ENCODE peak calls at places on chromosomes 3 and 15, in five cellular contexts. L is lower lobe of right lung, T is fibroblast of pulmonary artery, O is AG09309, Q is epithelial cell of esophagus. E is an unnamed sample.

GRCh38 chr15:67156834-67157233 is 91.4 kb downstream of the SMAD3 start:
- DNase-seq in L (no peak), T (no peak), O (no peak), Q (no peak), E (no peak)

GRCh38 chr3:152307829-152308474 is 39.2 kb downstream of the MBNL1 start:
- DNase-seq in L (no peak), T (no peak), O (no peak), Q (no peak), E (no peak)

GRCh38 chr3:62589078-62589477 is 215.7 kb upstream of the FEZF2 start:
- DNase-seq in L (no peak), T (no peak), O (no peak), Q (no peak), E (no peak)

GRCh38 chr3:178419078-178419477 is 117.2 kb upstream of the KCNMB2 start:
- DNase-seq in L (no peak), T (peak), O (no peak), Q (peak), E (no peak)

GRCh38 chr3:122864498-122864897 is 69.6 kb downstream of the SLC49A4 start:
- DNase-seq in L (no peak), T (no peak), O (no peak), Q (no peak), E (no peak)

GRCh38 chr3:2456788-2457187 is 358.1 kb downstream of the CNTN4 start:
- DNase-seq in L (no peak), T (no peak), O (no peak), Q (no peak), E (no peak)

GRCh38 chr15:63221346-63221745 is 31.9 kb downstream of the RAB8B start:
- DNase-seq in L (no peak), T (peak), O (no peak), Q (peak), E (no peak)

GRCh38 chr3:181824961-181825360 is 113.2 kb downstream of the SOX2 start:
- DNase-seq in L (no peak), T (no peak), O (no peak), Q (no peak), E (no peak)

GRCh38 chr3:140447136-140447535 is 230.7 kb upstream of the TRIM42 start:
- DNase-seq in L (no peak), T (no peak), O (no peak), Q (no peak), E (no peak)

GRCh38 chr3:14875411-14876175 is 56.8 kb downstream of the FGD5 start:
- DNase-seq in L (no peak), T (no peak), O (no peak), Q (no peak), E (no peak)

GRCh38 chr3:79001255-79001654 is 766.5 kb downstream of the ROBO1 start:
- DNase-seq in L (no peak), T (no peak), O (no peak), Q (no peak), E (no peak)

GRCh38 chr3:79005084-79005483 is 762.7 kb downstream of the ROBO1 start:
- DNase-seq in L (no peak), T (no peak), O (no peak), Q (no peak), E (peak)

GRCh38 chr3:79002465-79003372 is 765.1 kb downstream of the ROBO1 start:
- DNase-seq in L (no peak), T (peak), O (no peak), Q (no peak), E (no peak)

GRCh38 chr3:79006077-79006476 is 761.7 kb downstream of the ROBO1 start:
- DNase-seq in L (no peak), T (no peak), O (no peak), Q (no peak), E (no peak)

GRCh38 chr3:79003994-79004393 is 763.8 kb downstream of the ROBO1 start:
- DNase-seq in L (no peak), T (no peak), O (no peak), Q (no peak), E (no peak)
- TF ChIP-seq CTCF in L (no peak), T (peak), O (no peak), Q (no peak), E (no peak)

DNA sequence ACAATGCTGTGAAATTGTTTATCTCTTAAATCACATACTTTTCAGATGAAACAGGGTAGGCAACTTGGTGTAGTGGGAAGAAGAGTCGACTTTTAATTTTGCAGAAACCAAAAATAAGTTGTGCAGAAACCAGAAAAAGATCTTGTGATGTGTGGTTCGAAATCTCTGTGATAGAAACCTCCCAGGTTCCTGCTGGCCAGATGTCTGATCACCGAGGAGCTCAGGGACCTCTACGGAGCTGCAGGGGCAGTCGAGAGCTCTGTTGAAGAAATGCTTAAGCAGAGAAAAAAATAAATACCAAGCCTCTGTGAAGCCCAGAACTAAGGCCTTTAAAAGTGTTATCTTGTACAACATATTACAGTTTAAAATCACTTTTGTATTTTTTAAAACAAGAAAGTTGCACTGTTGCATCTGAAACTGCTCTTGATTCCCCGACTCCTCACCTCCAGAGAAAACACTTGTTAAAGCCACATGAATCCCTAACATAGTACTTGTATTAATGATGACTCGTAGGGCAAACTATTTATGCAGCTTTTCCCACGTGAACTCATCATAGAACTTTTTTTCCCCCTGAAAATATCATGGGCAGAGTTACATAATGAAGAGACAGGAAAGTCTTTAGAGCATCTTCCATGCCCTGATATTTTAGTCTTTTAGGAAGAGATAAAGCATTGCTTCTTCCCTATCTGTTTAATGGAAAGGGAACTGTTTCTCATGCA is 51.3 kb downstream of the CCK start:
- DNase-seq in L (no peak), T (peak), O (no peak), Q (no peak), E (no peak)
- TF ChIP-seq CTCF in L (no peak), T (no peak), O (no peak), Q (no peak), E (no peak)

DNA sequence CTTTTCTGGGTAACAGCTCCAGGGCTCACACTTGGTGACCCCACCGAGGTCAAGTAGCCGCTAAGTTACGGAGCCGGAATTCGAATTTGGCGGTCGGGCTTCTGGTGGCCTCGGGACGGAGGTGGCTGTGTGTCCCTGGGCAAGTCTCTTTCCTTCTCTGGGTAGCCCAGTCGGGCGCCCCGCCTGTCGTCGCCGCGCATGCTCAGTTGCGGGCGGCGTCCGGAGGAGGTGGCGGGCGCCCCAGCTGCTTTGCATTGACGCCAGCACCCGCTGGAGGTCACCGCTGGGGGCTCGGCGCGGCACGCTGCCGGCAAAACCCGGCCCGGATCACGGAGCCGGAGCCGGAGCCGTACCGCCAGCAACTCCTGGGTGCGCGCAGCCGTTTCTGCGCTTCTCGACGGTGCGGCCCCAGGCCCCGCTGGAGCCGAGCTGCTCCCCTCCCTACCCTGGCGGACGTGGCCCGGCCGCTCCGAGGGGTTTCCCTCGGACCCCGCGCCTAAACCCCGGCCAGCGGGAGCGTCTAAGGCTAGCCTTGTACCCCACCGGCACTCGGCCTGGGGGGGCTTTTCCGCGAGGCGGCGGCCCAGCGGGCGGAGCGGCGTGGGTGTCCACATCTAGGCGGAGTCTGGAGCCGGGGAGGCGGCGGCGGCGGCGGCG is 474 bp upstream of the PDE8A start:
- DNase-seq in L (peak), T (peak), O (peak), Q (peak), E (peak)
- TF ChIP-seq CTCF in L (peak), T (no peak), O (no peak), Q (no peak), E (no peak)

DNA sequence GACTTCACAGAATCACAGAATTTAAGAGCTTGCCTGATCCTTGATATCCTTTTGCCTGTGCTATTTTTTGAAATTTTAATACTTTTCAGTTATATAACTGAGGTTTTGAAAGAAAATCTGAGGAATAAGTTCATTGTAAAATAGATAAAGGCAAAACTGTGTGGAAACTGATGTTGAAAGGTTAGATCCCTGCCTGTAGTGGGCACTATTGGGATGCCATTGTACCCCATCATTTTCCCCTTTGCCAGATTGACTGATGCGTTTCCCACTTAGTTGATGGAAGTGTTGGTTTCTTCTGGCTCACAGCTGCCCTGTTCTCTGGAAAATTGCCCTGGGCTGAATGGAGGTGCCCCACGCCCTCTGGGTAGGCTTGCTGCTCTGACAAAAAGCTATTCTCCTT is 387.9 kb downstream of the RBMS3 start:
- DNase-seq in L (no peak), T (no peak), O (no peak), Q (no peak), E (no peak)
- TF ChIP-seq CTCF in L (no peak), T (no peak), O (no peak), Q (no peak), E (no peak)